ENCODE peak calls at places on chromosome 13, in eight cellular contexts. One of them, this sample, is unnamed.

GRCh38 chr13:43561081-43561480 is 225.7 kb downstream of the ENOX1 start:
- DNase-seq in HCT116: no peak
- DNase-seq in stomach: no peak
- DNase-seq in tibial nerve: no peak
- DNase-seq in sigmoid colon: no peak
- DNase-seq in IMR-90: no peak
- DNase-seq in uterus: no peak
- DNase-seq in GM12878: no peak
- DNase-seq in this sample: no peak

GRCh38 chr13:54433511-54434206 is 1405.0 kb downstream of the OLFM4 start:
- DNase-seq in HCT116: no peak
- DNase-seq in stomach: peak
- DNase-seq in tibial nerve: no peak
- DNase-seq in sigmoid colon: no peak
- DNase-seq in IMR-90: no peak
- DNase-seq in uterus: no peak
- DNase-seq in GM12878: no peak
- DNase-seq in this sample: no peak

GRCh38 chr13:85148009-85148408 is 651.2 kb downstream of the SLITRK6 start:
- DNase-seq in HCT116: no peak
- DNase-seq in stomach: no peak
- DNase-seq in tibial nerve: no peak
- DNase-seq in sigmoid colon: no peak
- DNase-seq in IMR-90: no peak
- DNase-seq in uterus: no peak
- DNase-seq in GM12878: no peak
- DNase-seq in this sample: no peak

GRCh38 chr13:102597029-102598015 is 536 bp downstream of the TPP2 start:
- DNase-seq in HCT116: no peak
- DNase-seq in stomach: no peak
- DNase-seq in tibial nerve: no peak
- DNase-seq in sigmoid colon: peak
- DNase-seq in IMR-90: peak
- DNase-seq in uterus: peak
- DNase-seq in GM12878: no peak
- DNase-seq in this sample: peak

GRCh38 chr13:25652764-25653163 is 281.0 kb downstream of the ATP8A2 start:
- DNase-seq in HCT116: no peak
- DNase-seq in stomach: no peak
- DNase-seq in tibial nerve: no peak
- DNase-seq in sigmoid colon: no peak
- DNase-seq in IMR-90: no peak
- DNase-seq in uterus: no peak
- DNase-seq in GM12878: no peak
- DNase-seq in this sample: no peak

GRCh38 chr13:65932587-65933239 is 1297.4 kb downstream of the PCDH9 start:
- DNase-seq in HCT116: no peak
- DNase-seq in stomach: no peak
- DNase-seq in tibial nerve: no peak
- DNase-seq in sigmoid colon: no peak
- DNase-seq in IMR-90: peak
- DNase-seq in uterus: no peak
- DNase-seq in GM12878: no peak
- DNase-seq in this sample: no peak

GRCh38 chr13:24074687-24075086 is 85.8 kb upstream of the SPATA13 start:
- DNase-seq in HCT116: no peak
- DNase-seq in stomach: peak
- DNase-seq in tibial nerve: no peak
- DNase-seq in sigmoid colon: no peak
- DNase-seq in IMR-90: no peak
- DNase-seq in uterus: no peak
- DNase-seq in GM12878: no peak
- DNase-seq in this sample: no peak

GRCh38 chr13:43546260-43546659 is 240.5 kb downstream of the ENOX1 start:
- DNase-seq in HCT116: no peak
- DNase-seq in stomach: no peak
- DNase-seq in tibial nerve: no peak
- DNase-seq in sigmoid colon: no peak
- DNase-seq in IMR-90: no peak
- DNase-seq in uterus: peak
- DNase-seq in GM12878: no peak
- DNase-seq in this sample: peak

GRCh38 chr13:79679334-79679733 is 198.4 kb downstream of the NDFIP2 start:
- DNase-seq in HCT116: peak
- DNase-seq in stomach: peak
- DNase-seq in tibial nerve: peak
- DNase-seq in sigmoid colon: peak
- DNase-seq in IMR-90: peak
- DNase-seq in uterus: peak
- DNase-seq in GM12878: no peak
- DNase-seq in this sample: peak

GRCh38 chr13:29934531-29935308 is 84.3 kb upstream of the UBL3 start:
- DNase-seq in HCT116: no peak
- DNase-seq in stomach: no peak
- DNase-seq in tibial nerve: no peak
- DNase-seq in sigmoid colon: no peak
- DNase-seq in IMR-90: no peak
- DNase-seq in uterus: no peak
- DNase-seq in GM12878: no peak
- DNase-seq in this sample: no peak

GRCh38 chr13:102707465-102707864 is 12.6 kb upstream of the METTL21C start:
- DNase-seq in HCT116: no peak
- DNase-seq in stomach: no peak
- DNase-seq in tibial nerve: no peak
- DNase-seq in sigmoid colon: no peak
- DNase-seq in IMR-90: peak
- DNase-seq in uterus: no peak
- DNase-seq in GM12878: no peak
- DNase-seq in this sample: no peak

GRCh38 chr13:33204130-33204927 is 81.2 kb downstream of the STARD13 start:
- DNase-seq in HCT116: no peak
- DNase-seq in stomach: peak
- DNase-seq in tibial nerve: peak
- DNase-seq in sigmoid colon: peak
- DNase-seq in IMR-90: peak
- DNase-seq in uterus: peak
- DNase-seq in GM12878: peak
- DNase-seq in this sample: no peak
- TF ChIP-seq POLR2A in HCT116: no peak
- TF ChIP-seq POLR2A in stomach: no peak
- TF ChIP-seq POLR2A in tibial nerve: no peak
- TF ChIP-seq POLR2A in sigmoid colon: no peak
- TF ChIP-seq POLR2A in IMR-90: no peak
- TF ChIP-seq POLR2A in uterus: peak
- TF ChIP-seq POLR2A in GM12878: no peak
- TF ChIP-seq POLR2A in this sample: no peak

GRCh38 chr13:112193463-112194166 is 126.7 kb downstream of the SOX1 start:
- DNase-seq in HCT116: no peak
- DNase-seq in stomach: no peak
- DNase-seq in tibial nerve: no peak
- DNase-seq in sigmoid colon: peak
- DNase-seq in IMR-90: no peak
- DNase-seq in uterus: no peak
- DNase-seq in GM12878: no peak
- DNase-seq in this sample: no peak
- TF ChIP-seq POLR2A in HCT116: no peak
- TF ChIP-seq POLR2A in stomach: no peak
- TF ChIP-seq POLR2A in tibial nerve: no peak
- TF ChIP-seq POLR2A in sigmoid colon: no peak
- TF ChIP-seq POLR2A in IMR-90: no peak
- TF ChIP-seq POLR2A in uterus: no peak
- TF ChIP-seq POLR2A in GM12878: no peak
- TF ChIP-seq POLR2A in this sample: no peak

GRCh38 chr13:109723046-109723445 is 63.3 kb downstream of the IRS2 start:
- DNase-seq in HCT116: no peak
- DNase-seq in stomach: no peak
- DNase-seq in tibial nerve: no peak
- DNase-seq in sigmoid colon: no peak
- DNase-seq in IMR-90: no peak
- DNase-seq in uterus: no peak
- DNase-seq in GM12878: no peak
- DNase-seq in this sample: no peak
- TF ChIP-seq POLR2A in HCT116: no peak
- TF ChIP-seq POLR2A in stomach: no peak
- TF ChIP-seq POLR2A in tibial nerve: no peak
- TF ChIP-seq POLR2A in sigmoid colon: no peak
- TF ChIP-seq POLR2A in IMR-90: no peak
- TF ChIP-seq POLR2A in uterus: no peak
- TF ChIP-seq POLR2A in GM12878: no peak
- TF ChIP-seq POLR2A in this sample: no peak

DNA sequence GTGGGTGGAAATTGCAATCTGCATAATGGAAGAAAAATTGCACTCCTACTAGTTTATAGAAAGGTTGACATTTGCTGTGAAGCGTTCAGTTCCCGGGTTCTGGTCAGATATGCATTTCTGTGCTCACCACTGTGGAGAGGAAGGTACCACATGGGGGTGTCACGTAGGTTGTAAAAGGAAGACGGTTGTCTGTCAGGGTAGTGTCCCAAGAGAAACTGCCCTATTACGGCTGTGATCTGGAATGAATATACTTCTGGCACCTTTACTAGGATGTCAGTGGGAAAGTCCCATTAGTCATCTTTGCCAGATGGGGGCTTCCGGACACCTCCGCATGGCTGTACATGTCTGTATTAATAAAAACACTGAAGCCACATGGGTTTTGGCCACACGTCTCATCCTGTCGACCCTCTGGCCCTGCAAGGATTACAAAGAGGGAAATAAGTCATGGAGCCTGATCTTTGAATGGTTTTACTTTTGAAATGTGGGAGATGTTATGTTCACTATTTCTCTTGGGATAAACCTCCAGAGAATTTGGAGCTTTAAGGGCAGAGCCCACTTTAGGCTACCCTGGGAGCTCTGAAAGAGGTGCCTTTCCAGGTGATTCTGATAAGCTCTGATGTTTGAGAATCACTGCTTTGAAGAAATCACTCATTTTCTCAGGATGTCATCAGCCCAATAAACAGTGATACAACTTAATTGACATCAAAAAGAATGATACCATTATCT is 133.9 kb downstream of the AKAP11 start:
- DNase-seq in HCT116: no peak
- DNase-seq in stomach: no peak
- DNase-seq in tibial nerve: no peak
- DNase-seq in sigmoid colon: no peak
- DNase-seq in IMR-90: peak
- DNase-seq in uterus: no peak
- DNase-seq in GM12878: peak
- DNase-seq in this sample: no peak
- TF ChIP-seq POLR2A in HCT116: no peak
- TF ChIP-seq POLR2A in stomach: no peak
- TF ChIP-seq POLR2A in tibial nerve: no peak
- TF ChIP-seq POLR2A in sigmoid colon: no peak
- TF ChIP-seq POLR2A in IMR-90: no peak
- TF ChIP-seq POLR2A in uterus: no peak
- TF ChIP-seq POLR2A in GM12878: peak
- TF ChIP-seq POLR2A in this sample: no peak

GRCh38 chr13:51180853-51181511 is 41.2 kb upstream of the FAM124A start:
- DNase-seq in HCT116: no peak
- DNase-seq in stomach: no peak
- DNase-seq in tibial nerve: no peak
- DNase-seq in sigmoid colon: no peak
- DNase-seq in IMR-90: no peak
- DNase-seq in uterus: no peak
- DNase-seq in GM12878: no peak
- DNase-seq in this sample: no peak
- TF ChIP-seq POLR2A in HCT116: no peak
- TF ChIP-seq POLR2A in stomach: no peak
- TF ChIP-seq POLR2A in tibial nerve: no peak
- TF ChIP-seq POLR2A in sigmoid colon: no peak
- TF ChIP-seq POLR2A in IMR-90: no peak
- TF ChIP-seq POLR2A in uterus: no peak
- TF ChIP-seq POLR2A in GM12878: no peak
- TF ChIP-seq POLR2A in this sample: no peak

DNA sequence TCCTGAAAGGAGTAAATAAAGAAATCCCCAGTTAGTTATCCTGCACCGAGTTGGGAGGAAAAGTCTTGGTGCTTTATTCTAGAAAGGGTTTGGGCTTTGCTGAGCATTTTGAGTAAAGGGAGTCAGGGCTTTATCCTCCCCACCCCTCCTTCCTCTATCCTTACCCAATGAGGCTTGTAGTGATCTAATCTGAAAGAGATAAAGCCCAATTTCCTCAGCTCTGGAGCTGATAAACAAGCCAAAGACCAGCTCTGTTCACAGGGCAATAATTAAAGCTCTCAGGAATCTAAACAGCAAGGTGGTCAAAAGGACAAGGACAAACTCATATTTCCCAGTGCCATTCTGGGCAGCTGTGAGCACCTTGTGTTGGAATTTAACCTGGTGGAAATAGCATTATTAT is 188.9 kb upstream of the TSC22D1 start:
- DNase-seq in HCT116: no peak
- DNase-seq in stomach: no peak
- DNase-seq in tibial nerve: no peak
- DNase-seq in sigmoid colon: no peak
- DNase-seq in IMR-90: no peak
- DNase-seq in uterus: no peak
- DNase-seq in GM12878: no peak
- DNase-seq in this sample: no peak
- TF ChIP-seq POLR2A in HCT116: no peak
- TF ChIP-seq POLR2A in stomach: no peak
- TF ChIP-seq POLR2A in tibial nerve: no peak
- TF ChIP-seq POLR2A in sigmoid colon: no peak
- TF ChIP-seq POLR2A in IMR-90: no peak
- TF ChIP-seq POLR2A in uterus: no peak
- TF ChIP-seq POLR2A in GM12878: no peak
- TF ChIP-seq POLR2A in this sample: no peak

GRCh38 chr13:49996166-49996915 is 501 bp upstream of the TRIM13 start:
- DNase-seq in HCT116: peak
- DNase-seq in stomach: peak
- DNase-seq in tibial nerve: peak
- DNase-seq in sigmoid colon: peak
- DNase-seq in IMR-90: peak
- DNase-seq in uterus: peak
- DNase-seq in GM12878: peak
- DNase-seq in this sample: peak
- TF ChIP-seq POLR2A in HCT116: peak
- TF ChIP-seq POLR2A in stomach: no peak
- TF ChIP-seq POLR2A in tibial nerve: peak
- TF ChIP-seq POLR2A in sigmoid colon: peak
- TF ChIP-seq POLR2A in IMR-90: peak
- TF ChIP-seq POLR2A in uterus: no peak
- TF ChIP-seq POLR2A in GM12878: peak
- TF ChIP-seq POLR2A in this sample: peak

DNA sequence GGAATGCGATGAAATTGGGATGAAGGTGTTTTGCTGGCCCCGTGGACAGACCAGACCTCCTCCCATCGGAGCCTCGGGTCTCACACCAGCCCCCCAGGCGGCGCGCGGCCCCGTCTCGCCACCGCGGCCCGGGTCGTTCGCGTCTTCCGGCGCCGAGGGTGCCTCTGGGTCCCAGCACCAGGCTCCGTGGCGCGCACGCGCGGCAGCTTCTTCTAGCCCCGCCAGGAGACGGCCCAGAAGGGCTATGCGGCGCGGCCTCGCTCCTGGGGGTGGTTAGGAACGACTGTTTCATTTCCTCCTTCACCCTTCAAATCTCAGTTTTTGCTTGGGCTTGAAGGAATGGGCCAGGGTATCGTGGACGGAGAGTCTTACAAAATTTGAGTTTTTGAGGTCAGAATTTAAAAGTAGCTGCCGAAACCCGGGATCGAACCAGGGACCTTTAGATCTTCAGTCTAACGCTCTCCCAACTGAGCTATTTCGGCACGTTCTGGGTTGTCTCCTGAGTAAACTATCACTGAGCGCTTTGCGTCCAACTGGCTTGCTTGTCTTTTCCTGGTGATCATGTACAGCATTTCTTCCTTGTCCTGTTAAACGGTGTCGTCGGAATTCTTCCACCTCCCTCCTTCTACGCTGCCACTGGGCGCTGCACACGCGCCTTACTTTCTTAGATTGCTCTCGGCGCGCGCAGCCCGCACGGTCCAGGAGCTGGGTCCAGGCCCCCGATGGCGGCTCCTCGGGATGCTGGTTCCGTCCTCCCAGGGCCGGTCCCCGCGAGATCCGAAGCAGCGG is 46.5 kb downstream of the TGDS start:
- DNase-seq in HCT116: peak
- DNase-seq in stomach: peak
- DNase-seq in tibial nerve: peak
- DNase-seq in sigmoid colon: peak
- DNase-seq in IMR-90: peak
- DNase-seq in uterus: peak
- DNase-seq in GM12878: peak
- DNase-seq in this sample: peak
- TF ChIP-seq POLR2A in HCT116: peak
- TF ChIP-seq POLR2A in stomach: no peak
- TF ChIP-seq POLR2A in tibial nerve: peak
- TF ChIP-seq POLR2A in sigmoid colon: peak
- TF ChIP-seq POLR2A in IMR-90: peak
- TF ChIP-seq POLR2A in uterus: peak
- TF ChIP-seq POLR2A in GM12878: peak
- TF ChIP-seq POLR2A in this sample: peak

This sample was measured in erythroblast.